ENCODE peak calls at places on chromosomes 11 and 22, in seven cellular contexts. T is AG04450, B is astrocyte of the spinal cord, P is uterus, A is choroid plexus epithelial cell, S is transverse colon, M is pancreas. I is an unnamed sample.

GRCh38 chr22:42317691-42318547 is 47.5 kb upstream of the TCF20 start:
- DNase-seq in A (no peak), S (peak; percentile 83), M (no peak), B (no peak), P (peak; percentile 43), T (no peak), I (no peak)

GRCh38 chr11:40421187-40421586 is 1038.3 kb downstream of the LRRC4C start:
- DNase-seq in P (no peak), A (no peak), S (no peak), M (no peak), B (no peak), T (no peak), I (no peak)

GRCh38 chr11:118212781-118213565 is 11.8 kb downstream of the JAML start:
- DNase-seq in T (no peak), S (no peak), A (no peak), B (no peak), P (no peak), M (no peak), I (no peak)

GRCh38 chr11:32913445-32913844 is 20.8 kb downstream of the QSER1 start:
- DNase-seq in T (no peak), S (no peak), A (no peak), P (no peak), B (no peak), M (no peak), I (no peak)

GRCh38 chr11:91100432-91100831 is 877.6 kb upstream of the CHORDC1 start:
- DNase-seq in A (peak; percentile 44), S (no peak), B (peak; percentile 15), P (no peak), T (no peak), M (no peak), I (peak; percentile 24)

GRCh38 chr22:43777204-43777671 is 34.9 kb downstream of the EFCAB6 start:
- DNase-seq in A (peak; percentile 27), T (peak; percentile 30), M (no peak), B (peak; percentile 21), P (peak; percentile 23), S (no peak), I (peak; percentile 38)

GRCh38 chr11:27701262-27702105 is 1.2 kb upstream of the BDNF start:
- DNase-seq in A (peak; percentile 81), B (peak; percentile 83), S (peak; percentile 23), P (no peak), T (no peak), M (no peak), I (no peak)

GRCh38 chr11:73585834-73586575 is 11.9 kb downstream of the FAM168A start:
- DNase-seq in B (peak; percentile 48), T (peak; percentile 16), A (peak; percentile 10), P (no peak), S (no peak), M (no peak), I (peak; percentile 26)

GRCh38 chr11:119432484-119433368 is 9.8 kb upstream of the THY1 start:
- DNase-seq in T (peak; percentile 66), A (peak; percentile 71), M (no peak), B (peak; percentile 87), P (peak; percentile 42), S (no peak), I (no peak)

GRCh38 chr11:19728436-19728835 is 15.8 kb downstream of the NAV2 start:
- DNase-seq in A (peak; percentile 90), S (no peak), M (no peak), T (peak; percentile 50), P (no peak), B (peak; percentile 37), I (peak; percentile 59)

GRCh38 chr11:82942376-82942775 is 40.8 kb downstream of the DDIAS start:
- DNase-seq in P (no peak), S (no peak), A (no peak), T (no peak), B (no peak), M (peak; percentile 20), I (no peak)

GRCh38 chr11:94400839-94401772 is at the start of gene GPR83:
- DNase-seq in T (no peak), M (peak; percentile 49), S (no peak), A (no peak), P (no peak), B (peak; percentile 5), I (no peak)
- H3K4me3 ChIP-seq in T (peak within 1 kb of the TSS; percentile 58), M (no peak within 1 kb of the TSS), S (no peak within 1 kb of the TSS), A (peak within 1 kb of the TSS; percentile 46), P (no peak within 1 kb of the TSS), B (peak within 1 kb of the TSS; percentile 40), I (peak within 1 kb of the TSS; percentile 53)

GRCh38 chr11:121129362-121130340 is 28.6 kb downstream of the TECTA start:
- DNase-seq in A (no peak), M (no peak), S (no peak), B (no peak), P (no peak), T (no peak), I (no peak)

GRCh38 chr11:121134758-121135312 is 33.8 kb downstream of the TECTA start:
- DNase-seq in A (no peak), T (no peak), S (no peak), P (no peak), M (no peak), B (no peak), I (no peak)

GRCh38 chr11:121131656-121132055 is 30.6 kb downstream of the TECTA start:
- DNase-seq in S (no peak), T (no peak), B (no peak), P (no peak), M (no peak), A (no peak), I (no peak)

GRCh38 chr11:121133046-121133445 is 32.0 kb downstream of the TECTA start:
- DNase-seq in M (no peak), S (no peak), B (no peak), A (no peak), P (no peak), T (no peak), I (no peak)

GRCh38 chr11:121132211-121132976 is 31.4 kb downstream of the TECTA start:
- DNase-seq in T (no peak), P (no peak), B (no peak), A (no peak), S (no peak), M (no peak), I (no peak)
- TF ChIP-seq CTCF in T (no peak), P (no peak), B (no peak), A (no peak), S (no peak), M (no peak), I (no peak)

DNA sequence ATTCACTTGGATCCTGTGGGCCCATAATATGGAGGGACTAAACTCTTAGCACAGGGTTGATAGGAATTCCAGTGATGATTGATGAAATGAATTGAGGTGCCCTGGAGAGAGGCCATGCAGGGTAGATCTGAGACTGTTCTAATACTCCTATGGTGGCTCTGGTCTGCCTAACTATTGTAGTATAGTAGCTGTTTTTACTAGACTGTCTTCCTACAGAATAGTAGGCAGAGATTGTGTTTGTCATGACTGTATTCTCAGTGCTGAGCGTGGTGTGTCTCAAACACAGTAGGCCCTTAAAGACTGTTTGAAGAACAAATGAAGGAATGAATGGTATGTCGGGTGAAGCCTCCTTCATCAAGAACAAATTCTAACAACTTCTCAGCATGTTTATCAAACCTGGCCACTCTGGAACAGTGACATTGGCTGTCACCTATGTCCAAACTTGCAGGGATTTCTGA is 107.0 kb upstream of the SESN3 start:
- DNase-seq in B (no peak), T (no peak), S (no peak), M (no peak), A (no peak), P (no peak), I (no peak)
- H3K4me3 ChIP-seq in B (no peak overlapping the region), T (no peak overlapping the region), S (no peak overlapping the region), M (no peak overlapping the region), A (no peak overlapping the region), P (no peak overlapping the region), I (no peak overlapping the region)

DNA sequence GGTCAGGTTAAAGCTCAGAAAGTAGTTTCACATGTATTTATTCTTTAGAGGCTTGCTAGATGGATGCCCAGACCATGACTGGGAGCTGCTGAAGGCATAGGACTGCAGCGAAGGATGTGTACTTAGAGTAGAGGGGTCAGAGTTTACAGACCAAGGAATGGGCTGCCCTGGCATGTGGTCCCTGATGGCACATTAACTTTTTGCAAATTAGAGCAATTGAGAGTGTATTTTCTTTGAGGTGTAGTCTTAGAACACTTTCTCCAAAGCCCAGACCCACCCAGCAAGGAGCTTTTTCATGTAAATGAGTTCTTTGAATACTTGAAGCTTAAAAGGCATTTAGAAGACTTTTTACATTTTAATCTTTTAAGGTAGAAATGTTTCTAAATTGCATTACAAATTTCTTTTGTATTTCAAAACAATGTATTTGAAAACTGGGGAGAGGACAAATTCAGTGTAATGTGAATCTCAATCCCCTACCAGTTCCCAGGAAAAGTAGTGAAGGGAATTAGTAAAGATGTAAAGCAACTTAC is 9.0 kb downstream of the OR4X1 start:
- DNase-seq in P (no peak), S (no peak), M (no peak), B (no peak), A (no peak), T (no peak), I (no peak)
- TF ChIP-seq CTCF in P (no peak), S (no peak), M (no peak), B (no peak), A (no peak), T (no peak), I (no peak)

DNA sequence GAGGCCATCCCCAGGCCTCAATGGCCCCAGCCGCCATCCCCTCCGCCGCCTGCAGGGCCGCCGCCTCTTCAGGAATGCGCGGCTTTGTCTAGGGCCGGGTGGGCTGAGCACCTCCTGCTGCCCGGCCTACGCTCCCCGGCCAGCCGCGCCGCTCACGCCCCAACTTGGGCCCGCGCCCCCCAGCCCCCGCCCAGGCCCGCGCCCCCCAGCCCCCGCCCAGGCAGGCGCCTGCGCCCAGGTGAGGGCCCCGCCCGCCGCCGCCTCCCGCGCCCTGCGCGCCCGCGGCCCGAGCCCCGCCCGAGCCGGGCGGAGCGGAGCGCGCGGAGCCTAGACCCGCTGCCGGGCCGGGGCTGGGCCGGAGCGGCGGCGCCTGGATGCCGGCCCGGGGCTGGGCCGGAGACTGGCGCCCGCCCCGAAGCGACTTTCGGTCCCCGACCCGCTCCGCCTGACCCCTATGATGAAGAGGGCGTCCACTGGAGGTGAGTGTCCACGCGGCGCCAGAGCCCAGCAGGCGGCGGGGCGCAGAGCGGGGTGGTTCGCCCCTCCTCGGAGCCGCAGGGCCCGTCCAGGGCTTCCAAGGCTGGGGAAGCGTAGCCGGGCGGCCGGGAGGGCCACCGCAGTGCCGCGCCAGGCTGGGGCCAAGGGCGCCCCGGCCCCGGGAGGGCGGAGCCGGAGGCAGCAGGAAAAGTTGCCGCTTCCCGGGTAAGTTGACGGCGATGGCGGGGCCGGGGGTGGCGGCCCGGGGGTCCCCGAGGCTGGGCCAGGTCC is 34.3 kb upstream of the PRODH start:
- DNase-seq in A (no peak), P (no peak), M (peak; percentile 78), B (no peak), S (no peak), T (no peak), I (no peak)
- H3K4me3 ChIP-seq in A (peak overlapping the region; percentile 34), P (no peak overlapping the region), M (peak overlapping the region; percentile 48), B (peak overlapping the region; percentile 25), S (peak overlapping the region; percentile 24), T (no peak overlapping the region), I (no peak overlapping the region)

GRCh38 chr11:2462092-2462985 is 17.5 kb downstream of the KCNQ1 start:
- DNase-seq in B (no peak), T (no peak), P (no peak), S (no peak), A (no peak), M (peak; percentile 77), I (no peak)
- TF ChIP-seq CTCF in B (no peak), T (no peak), P (no peak), S (no peak), A (no peak), M (no peak), I (no peak)

I was measured in AG04449.